ENCODE peak calls at places on chromosome 1, in four cellular contexts. N is adrenal gland, X is pancreas, C is right atrium auricular region. V is an unnamed sample.
A peak's percentile ranks its signal among the peaks of the same experiment; 100 is the strongest.

GRCh38 chr1:233394860-233395717 is 67.6 kb downstream of the MAP3K21 start:
- DNase-seq in N (peak; percentile 27), C (no peak), X (no peak), V (no peak)

GRCh38 chr1:10251325-10252103 is 41.1 kb downstream of the KIF1B start:
- DNase-seq in X (no peak), C (no peak), N (no peak), V (no peak)

GRCh38 chr1:48093696-48094518 is 96.7 kb upstream of the TRABD2B start:
- DNase-seq in X (peak; percentile 89), N (peak; percentile 66), C (no peak), V (peak; percentile 80)

GRCh38 chr1:31931241-31932225 is 6.6 kb downstream of the PTP4A2 start:
- DNase-seq in N (no peak), X (no peak), C (no peak), V (no peak)

GRCh38 chr1:6100801-6101783 is 55.4 kb downstream of the KCNAB2 start:
- DNase-seq in C (no peak), X (peak; percentile 44), N (no peak), V (no peak)

GRCh38 chr1:173475564-173476196 is 1.5 kb upstream of the PRDX6 start:
- DNase-seq in N (peak; percentile 23), C (no peak), X (no peak), V (peak; percentile 52)

GRCh38 chr1:33455537-33456301 is 16.7 kb upstream of the ZSCAN20 start:
- DNase-seq in X (no peak), C (peak; percentile 65), N (peak; percentile 67), V (no peak)

GRCh38 chr1:244896550-244896949 is 32.2 kb upstream of the HNRNPU start:
- DNase-seq in C (no peak), N (no peak), X (no peak), V (no peak)

GRCh38 chr1:183180213-183180612 is 5.9 kb upstream of the LAMC2 start:
- DNase-seq in X (no peak), N (peak; percentile 22), C (no peak), V (peak; percentile 17)

GRCh38 chr1:59776960-59777852 is 37.5 kb upstream of the HOOK1 start:
- DNase-seq in N (no peak), X (no peak), C (no peak), V (no peak)

GRCh38 chr1:202205523-202206190 is 12.1 kb downstream of the LGR6 start:
- DNase-seq in X (no peak), N (peak; percentile 30), C (no peak), V (no peak)

GRCh38 chr1:40014812-40015594 is 25.5 kb upstream of the CAP1 start:
- DNase-seq in N (no peak), X (no peak), C (no peak), V (no peak)

GRCh38 chr1:205680073-205680851 is at the start of gene SLC45A3:
- DNase-seq in X (peak; percentile 71), N (peak; percentile 29), C (no peak), V (peak; percentile 82)

GRCh38 chr1:22402336-22403053 is 49.2 kb upstream of the ZBTB40 start:
- DNase-seq in X (no peak), C (no peak), N (no peak), V (no peak)

GRCh38 chr1:112507896-112508241 is 896 bp upstream of the WNT2B start:
- DNase-seq in C (no peak), X (no peak), N (no peak), V (no peak)

GRCh38 chr1:209349372-209350324 is 233.9 kb upstream of the CAMK1G start:
- DNase-seq in X (no peak), N (no peak), C (no peak), V (no peak)

GRCh38 chr1:18784523-18784833 is 75.0 kb downstream of the TAS1R2 start:
- DNase-seq in N (no peak), X (no peak), C (no peak), V (no peak)

GRCh38 chr1:101081496-101082282 is 56.1 kb upstream of the DPH5 start:
- DNase-seq in C (no peak), X (no peak), N (no peak), V (no peak)

GRCh38 chr1:162204883-162205132 is 135.3 kb downstream of the NOS1AP start:
- DNase-seq in N (no peak), X (no peak), C (no peak), V (no peak)

GRCh38 chr1:245797592-245798366 is 643.0 kb downstream of the KIF26B start:
- DNase-seq in X (no peak), C (no peak), N (peak; percentile 20), V (no peak)

GRCh38 chr1:40096977-40097782 is at the start of gene PPT1:
- DNase-seq in N (peak; percentile 71), C (peak; percentile 74), X (peak; percentile 91), V (peak; percentile 90)

GRCh38 chr1:93844262-93845045 is 34.6 kb downstream of the DNTTIP2 start:
- DNase-seq in C (no peak), N (peak; percentile 46), X (no peak), V (no peak)

GRCh38 chr1:156931553-156931952 is 11.1 kb downstream of the LRRC71 start:
- DNase-seq in N (no peak), C (no peak), X (peak; percentile 37), V (no peak)

GRCh38 chr1:222314839-222315238 is 233.1 kb downstream of the HHIPL2 start:
- DNase-seq in X (no peak), C (no peak), N (no peak), V (no peak)

GRCh38 chr1:174021611-174022079 is 512 bp downstream of the RC3H1 start:
- DNase-seq in X (no peak), C (no peak), N (peak; percentile 54), V (peak; percentile 77)

GRCh38 chr1:170765279-170765678 is 101.3 kb downstream of the PRRX1 start:
- DNase-seq in C (no peak), X (no peak), N (no peak), V (no peak)

GRCh38 chr1:66589326-66589725 is 55.4 kb downstream of the SGIP1 start:
- DNase-seq in N (no peak), C (no peak), X (no peak), V (no peak)

GRCh38 chr1:47333578-47333921 is at the start of gene CMPK1:
- DNase-seq in X (peak; percentile 89), N (peak; percentile 81), C (peak; percentile 84), V (peak; percentile 94)

GRCh38 chr1:11682799-11683198 is 1.9 kb upstream of the MAD2L2 start:
- DNase-seq in X (no peak), C (no peak), N (no peak), V (no peak)

GRCh38 chr1:203282720-203283542 is 22.4 kb upstream of the BTG2 start:
- DNase-seq in N (no peak), C (peak; percentile 56), X (peak; percentile 65), V (no peak)

GRCh38 chr1:91007827-91008226 is 14.0 kb downstream of the ZNF644 start:
- DNase-seq in X (no peak), N (no peak), C (no peak), V (no peak)
- H3K4me1 ChIP-seq in X (peaks cover 11% of the 10 kb centered on the region), N (peaks cover 11% of the 10 kb centered on the region), C (no peaks in the 10 kb centered on the region), V (peaks cover 2% of the 10 kb centered on the region)

DNA sequence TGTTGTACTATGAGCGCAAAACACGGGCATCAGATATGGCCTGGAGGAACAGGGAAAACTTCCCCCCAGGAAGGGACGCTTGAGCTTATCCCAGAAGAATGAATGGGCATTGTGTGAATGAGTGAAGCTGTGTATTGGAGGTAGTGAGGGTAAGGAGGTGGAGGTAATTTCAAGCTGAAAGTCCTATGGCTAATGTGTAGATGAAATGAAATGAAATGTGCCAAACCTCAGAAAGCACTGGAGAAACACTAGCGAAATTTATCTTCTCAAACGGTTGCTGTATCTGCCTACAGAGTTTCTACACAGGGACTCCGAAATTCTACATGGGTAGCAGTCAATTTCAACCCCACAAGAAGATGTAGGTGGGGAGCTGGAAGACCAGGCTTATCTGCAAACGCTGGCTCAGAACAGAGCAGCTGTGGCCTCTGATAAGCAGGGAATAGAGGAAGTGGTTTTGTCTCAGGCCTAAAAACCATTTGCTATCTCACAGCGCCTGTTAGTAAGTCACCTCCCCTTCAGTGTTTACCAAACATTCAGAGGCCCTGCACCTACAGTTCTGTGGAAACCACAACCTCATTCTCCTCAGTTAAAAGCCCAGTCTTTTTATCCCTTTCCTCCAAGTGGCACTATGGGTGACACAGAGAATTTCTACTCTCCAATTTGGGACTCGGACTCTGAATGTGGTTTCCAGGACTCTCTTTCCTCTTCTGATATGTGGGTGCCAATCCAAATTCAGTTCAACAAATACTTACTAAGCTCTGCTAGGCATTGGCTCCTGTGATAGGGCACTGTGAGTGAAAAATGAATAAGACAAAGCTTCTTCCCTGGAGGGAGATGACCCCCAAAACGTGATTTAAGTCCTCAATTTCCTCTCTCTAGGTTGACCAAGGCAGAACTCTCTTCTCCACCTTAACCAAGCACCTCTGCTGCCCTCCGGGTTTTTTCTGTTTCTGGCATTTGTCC is 17.1 kb upstream of the SLAMF6 start:
- DNase-seq in N (no peak), X (no peak), C (no peak), V (no peak)
- H3K4me3 ChIP-seq in N (no peak overlapping the region), X (no peak overlapping the region), C (no peak overlapping the region), V (no peak overlapping the region)

DNA sequence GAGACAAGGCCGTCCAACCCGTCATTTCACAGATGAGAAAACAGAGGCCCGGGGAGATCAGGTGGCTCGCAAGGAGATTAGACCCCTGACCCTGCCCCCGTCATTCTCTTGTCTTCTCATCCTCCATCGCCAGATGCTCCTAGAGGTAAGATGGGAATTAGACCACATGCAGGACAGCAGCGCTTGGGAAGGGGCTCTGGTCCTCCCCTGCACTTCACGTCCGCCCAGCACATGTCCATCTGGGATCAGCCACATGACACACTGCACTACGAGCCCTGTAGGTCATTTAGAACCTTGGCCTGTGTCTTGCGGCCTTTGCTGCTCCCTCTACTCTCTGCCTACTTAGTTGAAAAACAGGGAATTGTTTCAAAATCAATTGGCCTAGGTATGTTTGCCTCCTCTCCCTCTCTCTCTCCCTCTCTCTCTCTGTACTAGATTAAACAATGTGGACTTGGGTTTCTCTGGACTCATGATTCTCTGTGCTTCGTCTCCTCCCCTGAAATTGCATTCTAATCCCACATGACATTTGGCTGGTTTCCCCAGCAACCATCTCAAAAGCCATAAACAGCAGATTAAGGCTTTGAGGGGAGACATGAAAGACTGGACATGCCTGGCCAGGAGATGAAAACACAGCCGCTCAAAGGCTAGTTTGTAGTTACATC is 3.8 kb upstream of the NCMAP start:
- DNase-seq in N (no peak), C (no peak), X (no peak), V (no peak)
- H3K27me3 ChIP-seq in N (peaks cover 25% of the 10 kb centered on the region), C (no peaks in the 10 kb centered on the region), X (no peaks in the 10 kb centered on the region), V (no peaks in the 10 kb centered on the region)

GRCh38 chr1:91578320-91579109 is 77.9 kb downstream of the CDC7 start:
- DNase-seq in X (no peak), N (no peak), C (no peak), V (no peak)
- H3K4me1 ChIP-seq in X (no peaks in the 10 kb centered on the region), N (peaks cover 5% of the 10 kb centered on the region), C (no peaks in the 10 kb centered on the region), V (no peaks in the 10 kb centered on the region)

GRCh38 chr1:181103404-181103803 is 14.9 kb downstream of the IER5 start:
- DNase-seq in C (no peak), N (no peak), X (no peak), V (no peak)
- H3K4me3 ChIP-seq in C (no peak overlapping the region), N (no peak overlapping the region), X (no peak overlapping the region), V (no peak overlapping the region)

DNA sequence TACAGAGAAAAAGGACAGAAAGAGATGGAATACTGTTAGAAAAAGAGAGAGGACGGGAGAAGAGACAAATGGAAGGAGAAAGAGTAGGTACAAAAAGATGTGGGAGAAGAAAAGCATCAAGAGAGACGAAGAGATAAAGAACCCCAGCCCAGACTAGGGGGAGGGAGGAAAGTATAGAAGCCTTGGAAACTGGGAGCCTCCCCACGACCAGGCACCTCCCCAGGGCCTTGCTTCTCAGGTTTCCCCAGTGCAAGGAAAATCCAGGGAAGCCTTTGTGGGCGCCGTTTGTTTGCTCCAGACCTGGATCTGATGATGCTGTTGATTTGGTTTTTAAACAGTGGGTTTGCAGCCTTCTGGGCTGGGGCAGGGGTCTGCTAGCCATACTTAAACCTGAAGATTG is 15.2 kb upstream of the ALX3 start:
- DNase-seq in N (no peak), X (no peak), C (no peak), V (no peak)
- H3K27me3 ChIP-seq in N (no peaks in the 10 kb centered on the region), X (no peaks in the 10 kb centered on the region), C (no peaks in the 10 kb centered on the region), V (no peaks in the 10 kb centered on the region)